ENCODE peak calls at places on chromosomes 11 and 22, in five cellular contexts. U is neuronal stem cell, C is H9, G is H1, Z is trophoblast cell. V is an unnamed sample.

GRCh38 chr11:3359092-3359824 is 19.7 kb downstream of the ZNF195 start:
- DNase-seq in C (no peak), G (no peak), Z (no peak), U (no peak), V (peak; percentile 9)

GRCh38 chr11:72631806-72632731 is 42.2 kb downstream of the PDE2A start:
- DNase-seq in C (no peak), Z (no peak), G (no peak), U (no peak), V (peak; percentile 49)

GRCh38 chr22:20938272-20938671 is 21.1 kb downstream of the CRKL start:
- DNase-seq in G (no peak), C (no peak), Z (no peak), U (no peak), V (no peak)

GRCh38 chr11:35629511-35629910 is 11.3 kb downstream of the FJX1 start:
- DNase-seq in U (no peak), Z (no peak), G (no peak), C (no peak), V (peak; percentile 44)

GRCh38 chr11:122656631-122657101 is 1.1 kb downstream of the UBASH3B start:
- DNase-seq in U (peak; percentile 32), Z (no peak), C (peak; percentile 58), G (no peak), V (peak; percentile 75)

GRCh38 chr11:58575377-58576020 is at the start of gene LPXN:
- DNase-seq in Z (no peak), U (no peak), C (no peak), G (no peak), V (peak; percentile 18)

GRCh38 chr22:40491990-40492631 is 121.7 kb downstream of the SGSM3 start:
- DNase-seq in U (no peak), G (no peak), Z (no peak), C (no peak), V (peak; percentile 82)

GRCh38 chr11:112610996-112611795 is 350.0 kb upstream of the NCAM1 start:
- DNase-seq in U (no peak), G (no peak), Z (no peak), C (no peak), V (no peak)

GRCh38 chr11:125494601-125494986 is 1.5 kb downstream of the FEZ1 start:
- DNase-seq in G (no peak), U (no peak), Z (no peak), C (no peak), V (peak; percentile 5)

GRCh38 chr11:117076941-117077659 is 21.1 kb downstream of the SIK3 start:
- DNase-seq in G (no peak), C (no peak), Z (no peak), U (no peak), V (peak; percentile 63)

GRCh38 chr11:289145-289705 is 299 bp downstream of the PGGHG start:
- DNase-seq in C (no peak), G (no peak), U (no peak), Z (no peak), V (no peak)

GRCh38 chr11:78168539-78169477 is 19.6 kb downstream of the KCTD21 start:
- DNase-seq in C (no peak), Z (no peak), U (no peak), G (no peak), V (peak; percentile 39)

DNA sequence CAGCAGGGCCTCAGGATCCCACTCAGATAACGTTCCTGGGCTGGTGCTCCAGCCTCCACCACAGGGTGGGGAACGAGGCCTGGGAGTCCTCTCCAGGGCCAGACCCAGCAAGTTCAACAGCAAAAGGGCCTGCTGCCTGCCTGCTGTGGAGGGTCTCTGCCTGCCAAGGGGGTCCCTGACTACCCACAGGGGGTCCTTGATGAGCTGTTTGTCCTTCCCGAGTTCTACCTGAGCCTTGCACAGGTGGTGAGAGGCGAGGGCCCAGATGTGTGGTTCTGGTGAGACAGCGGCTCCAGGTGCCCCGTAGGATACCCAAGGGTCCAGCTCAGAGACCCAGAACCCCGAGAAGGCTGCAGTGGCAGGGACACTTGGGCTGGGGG is 4.4 kb downstream of the DUSP8 start:
- DNase-seq in Z (no peak), G (no peak), C (peak; percentile 24), U (no peak), V (no peak)
- H2BK12ac ChIP-seq in Z (no peak overlapping the region), G (peak overlapping the region; percentile 80), C (no peak overlapping the region), U (no peak overlapping the region), V (no peak overlapping the region)

GRCh38 chr22:31243339-31244043 is 31.4 kb downstream of the LIMK2 start:
- DNase-seq in U (no peak), Z (peak; percentile 43), G (no peak), C (no peak), V (no peak)

GRCh38 chr22:31246687-31247086 is 34.6 kb downstream of the LIMK2 start:
- DNase-seq in C (no peak), U (no peak), Z (no peak), G (no peak), V (no peak)

GRCh38 chr22:31241936-31242335 is 29.8 kb downstream of the LIMK2 start:
- DNase-seq in Z (peak; percentile 44), G (no peak), C (no peak), U (no peak), V (peak; percentile 75)

GRCh38 chr22:31244943-31245451 is 32.9 kb downstream of the LIMK2 start:
- DNase-seq in U (no peak), C (no peak), G (no peak), Z (no peak), V (no peak)

DNA sequence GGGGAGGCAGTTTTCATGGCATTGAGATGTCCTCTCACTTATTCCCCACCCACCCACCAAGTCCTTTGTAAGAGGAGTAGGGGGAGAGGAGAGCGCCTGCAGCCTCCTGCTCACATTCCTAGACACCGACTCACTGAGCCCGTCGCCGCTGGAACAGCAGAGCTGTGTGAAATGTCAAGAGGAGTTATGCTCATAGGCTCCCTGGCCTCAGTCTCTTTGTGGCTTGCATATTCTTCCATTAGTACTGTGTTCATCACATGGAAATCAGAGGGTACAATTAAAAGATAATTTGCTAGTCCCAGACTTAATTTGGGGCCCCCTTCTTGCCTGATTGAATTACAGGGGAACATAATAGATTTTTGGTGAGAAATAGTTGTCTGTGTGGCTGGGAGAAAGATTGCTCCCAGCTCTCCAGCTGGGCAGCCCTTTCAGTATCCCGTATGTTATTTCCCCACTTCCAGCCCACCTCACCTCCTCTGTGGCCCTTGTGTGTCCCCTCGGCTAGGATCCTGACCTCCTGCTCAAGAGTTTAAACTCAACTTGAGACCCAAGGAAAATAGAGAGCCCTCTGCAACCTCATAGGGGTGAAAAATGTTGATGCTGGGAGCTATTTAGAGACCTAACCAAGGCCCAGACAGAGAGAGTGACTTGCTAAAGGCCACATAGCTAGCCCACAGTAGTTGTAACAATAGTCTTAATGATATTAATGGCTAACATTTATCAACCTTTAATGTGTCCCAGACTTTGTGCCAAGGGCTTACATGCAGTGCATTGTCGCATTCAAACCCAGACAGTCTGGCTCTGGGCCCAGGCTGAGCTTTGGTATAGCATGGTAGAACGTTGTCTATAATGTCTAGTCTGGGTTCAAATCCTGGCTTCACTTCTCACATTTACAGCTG is 32.2 kb downstream of the LIMK2 start:
- DNase-seq in U (no peak), G (peak; percentile 59), Z (peak; percentile 83), C (peak; percentile 83), V (peak; percentile 94)
- H3K4ac ChIP-seq in U (no peak overlapping the region), G (no peak overlapping the region), Z (peak overlapping the region; percentile 80), C (no peak overlapping the region), V (peak overlapping the region; percentile 52)

DNA sequence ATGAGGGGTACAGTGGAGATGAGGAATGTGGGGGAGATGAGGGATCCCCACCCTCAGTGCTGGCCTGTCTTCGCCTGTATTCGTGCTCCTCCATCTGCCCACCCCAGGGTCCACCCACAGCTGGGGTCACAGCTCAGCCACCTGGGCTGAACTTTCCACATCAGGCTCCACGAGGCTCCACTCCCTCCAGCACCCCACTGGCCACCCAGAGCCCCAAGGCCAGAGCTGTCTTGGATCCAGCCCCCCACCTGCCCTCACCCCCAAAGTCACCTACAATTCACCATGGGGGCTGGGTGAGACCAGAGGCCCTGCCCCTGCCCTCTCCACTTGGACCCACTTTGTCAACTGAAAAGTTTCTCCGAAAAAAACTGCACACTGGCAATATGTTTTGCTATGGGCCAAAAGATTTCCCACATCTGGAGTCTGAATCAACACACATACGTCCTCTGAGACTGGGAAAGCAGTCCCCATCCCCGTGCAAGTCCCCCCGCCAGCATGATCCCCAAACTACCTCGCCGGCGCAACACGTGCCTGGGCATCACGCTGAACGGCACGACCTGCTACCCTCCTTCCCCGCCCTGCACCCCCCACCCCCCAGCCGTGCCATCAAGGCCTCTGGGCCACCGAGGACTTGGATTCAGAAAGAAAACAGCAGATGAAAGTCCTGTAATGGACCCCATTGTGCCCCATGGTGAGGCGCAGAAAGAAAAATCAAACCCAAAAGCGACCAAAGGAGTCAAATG is 16.7 kb upstream of the GAL start:
- DNase-seq in Z (no peak), G (no peak), C (no peak), U (no peak), V (no peak)
- H2BK12ac ChIP-seq in Z (no peak overlapping the region), G (peak overlapping the region; percentile 12), C (no peak overlapping the region), U (peak overlapping the region; percentile 58), V (no peak overlapping the region)

GRCh38 chr22:38694945-38695344 is 5.8 kb downstream of the JOSD1 start:
- DNase-seq in U (no peak), Z (peak; percentile 34), G (no peak), C (no peak), V (no peak)
- H3K4ac ChIP-seq in U (no peak overlapping the region), Z (no peak overlapping the region), G (no peak overlapping the region), C (no peak overlapping the region), V (no peak overlapping the region)

GRCh38 chr22:38299001-38299651 is 18.1 kb downstream of the CSNK1E start:
- DNase-seq in G (no peak), Z (no peak), U (no peak), C (no peak), V (no peak)

GRCh38 chr22:38302906-38303305 is 14.3 kb downstream of the CSNK1E start:
- DNase-seq in U (no peak), Z (no peak), C (no peak), G (no peak), V (no peak)

GRCh38 chr22:38299758-38300157 is 17.5 kb downstream of the CSNK1E start:
- DNase-seq in Z (no peak), G (no peak), U (no peak), C (no peak), V (no peak)

GRCh38 chr22:38298312-38299000 is 18.8 kb downstream of the CSNK1E start:
- DNase-seq in Z (peak; percentile 99), U (no peak), C (peak; percentile 74), G (no peak), V (peak; percentile 62)

GRCh38 chr22:38300197-38300945 is 16.9 kb downstream of the CSNK1E start:
- DNase-seq in C (no peak), Z (peak; percentile 94), U (no peak), G (no peak), V (no peak)
- H2BK12ac ChIP-seq in C (no peak overlapping the region), Z (no peak overlapping the region), U (no peak overlapping the region), G (no peak overlapping the region), V (no peak overlapping the region)

V was measured in mesenchymal stem cell.